ENCODE peak calls at places on chromosomes 5 and 9, in six cellular contexts. R is mesothelial cell of epicardium, U is foreskin keratinocyte, T is adrenal gland, B is amniotic stem cell, H is HuH-7. P is an unnamed sample.

GRCh38 chr9:34540826-34541225 is 18.0 kb upstream of the ENHO start:
- DNase-seq in T (no peak), R (no peak), H (no peak), B (no peak), U (peak; percentile 70), P (no peak)

GRCh38 chr5:167463939-167464338 is 827.5 kb upstream of the WWC1 start:
- DNase-seq in H (no peak), U (no peak), T (no peak), R (no peak), B (no peak), P (no peak)

GRCh38 chr5:92922231-92922967 is 658.6 kb downstream of the NR2F1-AS1 start:
- DNase-seq in B (no peak), H (no peak), U (no peak), R (no peak), T (no peak), P (no peak)

GRCh38 chr5:150497274-150497988 is 10.5 kb upstream of the NDST1 start:
- DNase-seq in T (peak; percentile 84), U (peak; percentile 93), H (no peak), B (peak; percentile 92), R (no peak), P (peak; percentile 66)

GRCh38 chr9:18741331-18741730 is 267.4 kb downstream of the ADAMTSL1 start:
- DNase-seq in U (no peak), R (no peak), H (no peak), B (no peak), T (no peak), P (no peak)

GRCh38 chr5:131364507-131365050 is 100.7 kb downstream of the CDC42SE2 start:
- DNase-seq in B (no peak), R (no peak), U (no peak), H (no peak), T (no peak), P (no peak)

GRCh38 chr9:95494022-95494415 is 22.8 kb downstream of the PTCH1 start:
- DNase-seq in H (no peak), R (no peak), U (no peak), T (no peak), B (no peak), P (no peak)

GRCh38 chr5:171207256-171207866 is 101.7 kb upstream of the TLX3 start:
- DNase-seq in R (no peak), H (peak; percentile 22), T (no peak), U (peak; percentile 29), B (peak; percentile 18), P (peak; percentile 13)

GRCh38 chr9:121651295-121652036 is at the start of gene DAB2IP:
- DNase-seq in H (peak; percentile 64), T (peak; percentile 59), R (peak; percentile 66), B (no peak), U (no peak), P (no peak)

GRCh38 chr9:101028346-101029299 is at the start of gene PLPPR1:
- DNase-seq in T (peak; percentile 52), R (peak; percentile 69), B (no peak), U (peak; percentile 48), H (peak; percentile 86), P (no peak)

P was measured in BJ.